ENCODE peak calls at places on chromosomes 3 and 15, in ten cellular contexts. H is uterus, F is astrocyte of the cerebellum, G is HCT116, N is GM23338, M is Karpas-422, X is bronchial epithelial cell, S is body of pancreas, A is H7, L is fibroblast of the aortic adventitia. T is an unnamed sample.

GRCh38 chr3:5136619-5137429 is 14.7 kb downstream of the ARL8B start:
- DNase-seq in A (peak), M (peak), G (no peak), H (no peak), N (peak), L (peak), X (peak), S (no peak), F (no peak), T (no peak)

GRCh38 chr3:105523496-105523895 is 156.8 kb downstream of the ALCAM start:
- DNase-seq in L (no peak), S (no peak), F (no peak), A (no peak), X (peak), G (no peak), H (no peak), M (no peak), N (no peak), T (no peak)

GRCh38 chr15:25192651-25193050 is 237.9 kb downstream of the SNRPN start:
- DNase-seq in G (no peak), F (no peak), M (no peak), N (no peak), A (no peak), H (no peak), X (no peak), S (no peak), L (no peak), T (no peak)

GRCh38 chr3:69370156-69370944 is 15.5 kb downstream of the FRMD4B start:
- DNase-seq in N (no peak), S (peak), M (no peak), F (no peak), X (peak), A (no peak), G (no peak), H (peak), L (no peak), T (peak)

GRCh38 chr3:49724586-49724985 is 835 bp upstream of the GMPPB start:
- DNase-seq in L (peak), S (no peak), N (peak), X (peak), F (no peak), G (no peak), M (peak), A (peak), H (peak), T (no peak)

GRCh38 chr3:104629038-104629437 is 737.7 kb upstream of the ALCAM start:
- DNase-seq in X (peak), N (no peak), H (no peak), M (no peak), L (peak), S (no peak), G (peak), F (peak), A (no peak), T (no peak)

GRCh38 chr3:81045976-81046375 is 715.5 kb downstream of the GBE1 start:
- DNase-seq in M (no peak), A (no peak), L (no peak), H (no peak), S (no peak), X (no peak), N (no peak), G (no peak), F (no peak), T (no peak)

GRCh38 chr3:55486101-55486856 is 827 bp downstream of the WNT5A start:
- DNase-seq in X (no peak), L (peak), M (peak), H (peak), N (peak), A (peak), S (peak), G (no peak), F (no peak), T (peak)

GRCh38 chr3:72595376-72595775 is 252.9 kb downstream of the SHQ1 start:
- DNase-seq in L (no peak), S (no peak), G (no peak), M (no peak), H (no peak), F (no peak), N (no peak), X (no peak), A (no peak), T (no peak)

DNA sequence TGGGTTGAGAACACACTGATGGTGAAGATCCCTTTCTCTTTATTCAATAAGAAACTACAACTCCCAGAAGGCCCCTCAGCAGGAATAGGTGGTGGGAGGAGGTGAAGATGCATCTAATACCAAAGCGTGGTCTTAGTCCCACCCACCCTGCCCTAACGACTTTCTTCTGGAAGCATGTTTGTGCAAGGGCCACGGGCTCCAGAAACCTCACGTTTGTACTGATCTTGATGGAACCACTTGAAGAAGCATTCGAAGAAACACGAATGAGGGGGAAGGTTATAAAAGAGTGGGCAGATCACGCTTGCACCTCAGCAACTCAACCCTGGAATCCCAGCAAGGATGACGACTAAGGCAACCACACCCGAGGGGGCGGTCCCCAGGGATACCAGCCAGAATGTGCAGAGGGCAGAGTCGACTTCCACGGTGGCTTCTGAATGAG is 10.6 kb upstream of the SLC25A36 start:
- DNase-seq in F (no peak), X (no peak), G (no peak), A (peak), N (peak), L (no peak), S (no peak), M (peak), H (no peak), T (no peak)
- H3K4me3 ChIP-seq in F (no peak), X (no peak), G (no peak), A (peak), N (peak), L (no peak), S (no peak), M (no peak), H (no peak), T (no peak)

DNA sequence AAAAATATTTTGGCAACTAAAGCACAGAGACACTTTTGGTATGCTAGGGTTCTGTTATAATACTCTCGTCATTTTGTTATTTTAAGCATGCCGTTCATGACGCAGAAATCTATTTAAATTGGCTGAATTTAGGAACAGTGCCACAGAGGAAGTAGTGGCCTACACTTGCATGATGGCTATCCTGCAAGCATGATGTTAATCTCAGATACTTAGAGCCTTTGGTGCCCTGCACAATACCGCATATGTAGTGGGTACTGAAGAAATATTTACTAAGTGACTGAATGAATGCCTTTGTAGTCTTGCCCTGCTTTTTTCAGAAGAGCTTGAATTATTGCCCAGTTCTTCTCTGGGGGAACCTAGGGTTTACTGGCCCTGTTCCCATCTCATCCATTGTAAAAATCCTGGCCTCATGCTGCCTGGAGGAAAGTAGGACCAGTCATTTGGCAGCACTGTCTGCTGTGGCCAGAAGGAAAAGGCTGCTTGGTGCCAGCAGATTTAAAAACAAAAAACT is 79.0 kb downstream of the SERPINI1 start:
- DNase-seq in H (peak), F (peak), L (peak), S (peak), G (no peak), N (no peak), X (no peak), A (no peak), M (no peak), T (peak)
- H3K4me3 ChIP-seq in H (no peak), F (no peak), L (no peak), S (no peak), G (no peak), N (no peak), X (no peak), A (no peak), M (no peak), T (no peak)

DNA sequence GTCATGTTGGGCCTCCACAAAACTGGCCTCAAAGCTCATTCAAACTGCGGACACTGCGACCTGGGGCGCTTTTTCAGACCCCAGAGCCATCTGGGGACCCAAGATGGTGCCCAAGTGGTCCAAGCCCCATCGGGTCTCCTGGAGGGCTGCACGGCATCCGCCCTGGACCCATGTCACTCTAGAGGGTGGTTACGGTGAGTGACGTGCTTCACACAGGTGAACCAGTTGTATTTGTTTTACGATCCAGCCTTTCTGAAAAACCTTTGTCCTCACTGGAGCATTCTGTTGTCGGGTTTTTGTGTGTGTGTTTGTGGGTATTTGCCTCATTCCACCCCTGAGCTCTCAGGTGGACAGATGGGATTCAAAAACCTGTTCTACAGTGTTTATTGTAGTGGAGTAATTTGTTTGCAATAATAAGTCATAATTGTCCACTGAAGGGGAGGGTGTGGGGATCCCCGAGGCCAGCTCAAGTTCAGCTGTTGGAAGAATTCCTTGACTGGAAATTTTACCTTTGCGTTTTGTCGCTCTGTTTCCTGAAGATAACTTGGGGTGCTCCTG is 1.9 kb downstream of the SLC51A start:
- DNase-seq in F (no peak), L (no peak), G (no peak), M (no peak), S (no peak), A (no peak), H (no peak), N (no peak), X (no peak), T (no peak)
- H3K4me3 ChIP-seq in F (no peak), L (no peak), G (no peak), M (no peak), S (no peak), A (no peak), H (no peak), N (no peak), X (no peak), T (no peak)

GRCh38 chr15:89577776-89578115 is 2.5 kb downstream of the TICRR start:
- DNase-seq in H (no peak), A (no peak), X (no peak), S (no peak), N (peak), M (no peak), L (no peak), F (no peak), G (no peak), T (no peak)
- H3K4me3 ChIP-seq in H (no peak), A (peak), X (no peak), S (no peak), N (peak), M (peak), L (peak), F (peak), G (no peak), T (no peak)

DNA sequence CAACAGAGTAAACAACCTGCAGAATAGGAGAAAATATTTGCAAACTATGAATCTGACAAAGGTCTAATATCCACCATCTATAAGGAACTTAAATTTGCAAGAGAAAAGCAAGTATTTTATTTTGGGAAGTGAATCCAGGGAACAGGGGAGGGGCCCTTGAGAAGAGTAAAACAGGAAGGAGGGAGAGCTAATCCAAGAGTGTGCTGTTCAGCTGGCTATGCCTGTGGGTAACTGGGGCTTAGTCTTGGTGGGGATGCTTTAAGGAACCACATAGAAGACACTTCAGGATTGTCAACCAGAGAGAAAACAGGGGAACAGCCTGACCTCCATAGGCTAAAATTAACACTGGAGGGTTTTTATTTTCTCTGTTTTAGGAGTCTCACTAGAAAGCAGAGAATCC is 3.9 kb upstream of the HHLA2 start:
- DNase-seq in L (no peak), N (no peak), A (no peak), H (no peak), S (no peak), X (no peak), G (no peak), M (no peak), F (no peak), T (no peak)
- H3K4me3 ChIP-seq in L (no peak), N (no peak), A (no peak), H (no peak), S (no peak), X (no peak), G (no peak), M (no peak), F (no peak), T (no peak)

GRCh38 chr15:75335313-75335704 is 554 bp upstream of the COMMD4 start:
- DNase-seq in A (no peak), L (no peak), N (no peak), X (peak), S (no peak), H (no peak), F (no peak), G (no peak), M (no peak), T (no peak)
- H3K4me3 ChIP-seq in A (peak), L (peak), N (peak), X (peak), S (peak), H (peak), F (peak), G (peak), M (peak), T (peak)